ENCODE peak calls at places on chromosomes 4 and X, in nine cellular contexts. K is ovary, M is dermis microvascular lymphatic vessel endothelial cell, P is heart left ventricle, A is H4, F is tibial nerve, R is BJ, C is amniotic stem cell, I is cerebellar cortex. T is an unnamed sample.

GRCh38 chr4:15132739-15133138 is 130.5 kb downstream of the CPEB2 start:
- DNase-seq in K (no peak), M (peak), P (no peak), A (no peak), F (no peak), R (no peak), C (no peak), I (no peak), T (peak)

GRCh38 chr4:186823989-186824388 is 100.3 kb upstream of the FAT1 start:
- DNase-seq in K (no peak), M (no peak), P (no peak), A (no peak), F (no peak), R (no peak), C (no peak), I (peak), T (no peak)

GRCh38 chrX:10633722-10634121 is 13.3 kb upstream of the MID1 start:
- DNase-seq in K (peak), M (peak), P (peak), A (peak), F (no peak), R (no peak), C (peak), I (no peak), T (peak)

GRCh38 chr4:1035510-1035909 is 24.1 kb downstream of the FGFRL1 start:
- DNase-seq in K (no peak), M (peak), P (no peak), A (no peak), F (peak), R (no peak), C (no peak), I (no peak), T (no peak)

GRCh38 chr4:140049024-140049923 is 104.7 kb downstream of the MAML3 start:
- DNase-seq in K (peak), M (peak), P (peak), A (no peak), F (no peak), R (peak), C (no peak), I (peak), T (no peak)

GRCh38 chrX:68693481-68694410 is 46.3 kb downstream of the STARD8 start:
- DNase-seq in K (peak), M (peak), P (peak), A (no peak), F (peak), R (no peak), C (peak), I (no peak), T (no peak)

GRCh38 chrX:41300758-41301437 is 33.1 kb upstream of the DDX3X start:
- DNase-seq in K (no peak), M (peak), P (no peak), A (no peak), F (no peak), R (no peak), C (no peak), I (no peak), T (no peak)

GRCh38 chr4:120293341-120293740 is 226.7 kb upstream of the MAD2L1 start:
- DNase-seq in K (no peak), M (no peak), P (no peak), A (peak), F (no peak), R (no peak), C (peak), I (no peak), T (no peak)

GRCh38 chrX:22987452-22987851 is 12.3 kb upstream of the DDX53 start:
- DNase-seq in K (no peak), M (no peak), P (no peak), A (no peak), F (no peak), R (no peak), C (no peak), I (no peak), T (no peak)

GRCh38 chr4:7366180-7366957 is 68.4 kb downstream of the PSAPL1 start:
- DNase-seq in K (no peak), M (no peak), P (no peak), A (no peak), F (no peak), R (no peak), C (no peak), I (no peak), T (no peak)

GRCh38 chr4:28772066-28772465 is 1911.4 kb downstream of the STIM2 start:
- DNase-seq in K (no peak), M (no peak), P (no peak), A (no peak), F (no peak), R (peak), C (no peak), I (no peak), T (peak)

GRCh38 chr4:8589831-8590545 is 2.6 kb upstream of the CPZ start:
- DNase-seq in K (no peak), M (no peak), P (no peak), A (peak), F (no peak), R (peak), C (no peak), I (no peak), T (no peak)

GRCh38 chr4:156154978-156155377 is 201.3 kb upstream of the CTSO start:
- DNase-seq in K (no peak), M (no peak), P (no peak), A (no peak), F (no peak), R (no peak), C (no peak), I (no peak), T (no peak)

GRCh38 chrX:153485396-153486080 is 9.2 kb upstream of the BGN start:
- DNase-seq in K (no peak), M (no peak), P (no peak), A (no peak), F (no peak), R (no peak), C (no peak), I (no peak), T (no peak)

GRCh38 chrX:40444798-40445496 is 135.8 kb upstream of the ATP6AP2 start:
- DNase-seq in K (no peak), M (no peak), P (no peak), A (no peak), F (no peak), R (no peak), C (no peak), I (no peak), T (no peak)

GRCh38 chr4:152709675-152710438 is 30.1 kb upstream of the TMEM154 start:
- DNase-seq in K (no peak), M (no peak), P (no peak), A (no peak), F (no peak), R (no peak), C (no peak), I (no peak), T (no peak)

GRCh38 chr4:109078724-109079123 is 223.7 kb downstream of the COL25A1 start:
- DNase-seq in K (no peak), M (peak), P (no peak), A (peak), F (no peak), R (peak), C (no peak), I (no peak), T (no peak)

GRCh38 chr4:6676722-6677558 is 16.7 kb upstream of the S100P start:
- DNase-seq in K (no peak), M (no peak), P (no peak), A (no peak), F (no peak), R (no peak), C (no peak), I (no peak), T (no peak)

GRCh38 chrX:2463973-2464676 is 36.7 kb downstream of the DHRSX start:
- DNase-seq in K (no peak), M (no peak), P (no peak), A (no peak), F (no peak), R (no peak), C (no peak), I (peak), T (no peak)

GRCh38 chrX:67436867-67437266 is 107.0 kb upstream of the AR start:
- DNase-seq in K (no peak), M (no peak), P (peak), A (no peak), F (no peak), R (no peak), C (no peak), I (no peak), T (no peak)

GRCh38 chr4:66572949-66573348 is 902.7 kb upstream of the EPHA5 start:
- DNase-seq in K (no peak), M (no peak), P (no peak), A (no peak), F (no peak), R (peak), C (peak), I (no peak), T (no peak)

GRCh38 chr4:32745351-32745750 is 2025.2 kb downstream of the PCDH7 start:
- DNase-seq in K (no peak), M (no peak), P (no peak), A (no peak), F (no peak), R (no peak), C (no peak), I (no peak), T (no peak)

GRCh38 chr4:170497105-170497504 is 407.3 kb upstream of the AADAT start:
- DNase-seq in K (no peak), M (no peak), P (no peak), A (peak), F (no peak), R (no peak), C (no peak), I (no peak), T (no peak)

GRCh38 chrX:39691724-39692123 is 406.0 kb downstream of the BCOR start:
- DNase-seq in K (no peak), M (no peak), P (no peak), A (no peak), F (no peak), R (no peak), C (no peak), I (no peak), T (no peak)

GRCh38 chrX:19554786-19555185 is 39.5 kb upstream of the MAP3K15 start:
- DNase-seq in K (no peak), M (no peak), P (no peak), A (peak), F (no peak), R (peak), C (peak), I (no peak), T (no peak)

GRCh38 chr4:5635826-5636196 is 72.5 kb downstream of the EVC2 start:
- DNase-seq in K (no peak), M (peak), P (no peak), A (no peak), F (no peak), R (peak), C (peak), I (no peak), T (no peak)

GRCh38 chr4:184583738-184584502 is 65.3 kb downstream of the CASP3 start:
- DNase-seq in K (no peak), M (no peak), P (no peak), A (no peak), F (no peak), R (no peak), C (no peak), I (no peak), T (no peak)

GRCh38 chrX:281166-281999 is at the start of gene PLCXD1:
- DNase-seq in K (peak), M (no peak), P (peak), A (no peak), F (no peak), R (no peak), C (no peak), I (peak), T (no peak)

GRCh38 chrX:2682582-2683177 is 8.4 kb upstream of the CD99 start:
- DNase-seq in K (no peak), M (no peak), P (no peak), A (peak), F (no peak), R (no peak), C (no peak), I (no peak), T (no peak)

GRCh38 chr4:72076562-72076961 is 44.8 kb downstream of the NPFFR2 start:
- DNase-seq in K (no peak), M (no peak), P (no peak), A (peak), F (no peak), R (no peak), C (no peak), I (no peak), T (no peak)

GRCh38 chr4:2330119-2331042 is 68.5 kb upstream of the MXD4 start:
- DNase-seq in K (no peak), M (peak), P (no peak), A (peak), F (no peak), R (peak), C (peak), I (no peak), T (peak)

GRCh38 chr4:71184195-71184781 is 154.5 kb upstream of the SLC4A4 start:
- DNase-seq in K (no peak), M (peak), P (peak), A (peak), F (no peak), R (no peak), C (peak), I (peak), T (peak)

GRCh38 chr4:138405934-138406567 is 163.9 kb upstream of the SLC7A11 start:
- DNase-seq in K (no peak), M (no peak), P (no peak), A (no peak), F (no peak), R (peak), C (no peak), I (no peak), T (no peak)

GRCh38 chr4:111213520-111213919 is 590.6 kb upstream of the PITX2 start:
- DNase-seq in K (no peak), M (no peak), P (no peak), A (no peak), F (no peak), R (peak), C (no peak), I (no peak), T (no peak)

GRCh38 chr4:175874290-175874689 is 62.2 kb upstream of the GPM6A start:
- DNase-seq in K (no peak), M (no peak), P (no peak), A (no peak), F (no peak), R (no peak), C (no peak), I (no peak), T (no peak)

GRCh38 chr4:176781739-176782100 is 11.0 kb downstream of the VEGFC start:
- DNase-seq in K (no peak), M (peak), P (no peak), A (peak), F (no peak), R (no peak), C (no peak), I (no peak), T (no peak)

GRCh38 chrX:40261955-40262596 is 164.3 kb upstream of the BCOR start:
- DNase-seq in K (peak), M (no peak), P (no peak), A (no peak), F (no peak), R (no peak), C (no peak), I (no peak), T (no peak)